ENCODE peak calls at places on chromosomes 7 and 10, in four cellular contexts. One of them, this sample, is unnamed.

GRCh38 chr10:74825371-74826141 is 844 bp upstream of the KAT6B start:
- DNase-seq in stimulated activated CD4-positive, alpha-beta T cell treated with anti-CD3 and anti-CD28 coated beads, Interleukin-2, amount 100 ng/mL, for 48 hours: peak
- DNase-seq in dorsolateral prefrontal cortex: peak
- DNase-seq in iris pigment epithelial cell: no peak
- DNase-seq in this sample: no peak

GRCh38 chr7:84204655-84205054 is 10.1 kb upstream of the SEMA3A start:
- DNase-seq in stimulated activated CD4-positive, alpha-beta T cell treated with anti-CD3 and anti-CD28 coated beads, Interleukin-2, amount 100 ng/mL, for 48 hours: no peak
- DNase-seq in dorsolateral prefrontal cortex: no peak
- DNase-seq in iris pigment epithelial cell: peak
- DNase-seq in this sample: peak

GRCh38 chr10:4546931-4547330 is 279.1 kb upstream of the AKR1E2 start:
- DNase-seq in stimulated activated CD4-positive, alpha-beta T cell treated with anti-CD3 and anti-CD28 coated beads, Interleukin-2, amount 100 ng/mL, for 48 hours: no peak
- DNase-seq in dorsolateral prefrontal cortex: no peak
- DNase-seq in iris pigment epithelial cell: no peak
- DNase-seq in this sample: no peak

GRCh38 chr10:6473430-6473829 is 106.6 kb downstream of the PRKCQ start:
- DNase-seq in stimulated activated CD4-positive, alpha-beta T cell treated with anti-CD3 and anti-CD28 coated beads, Interleukin-2, amount 100 ng/mL, for 48 hours: no peak
- DNase-seq in dorsolateral prefrontal cortex: no peak
- DNase-seq in iris pigment epithelial cell: no peak
- DNase-seq in this sample: no peak

GRCh38 chr7:44261239-44261638 is 60.5 kb downstream of the YKT6 start:
- DNase-seq in stimulated activated CD4-positive, alpha-beta T cell treated with anti-CD3 and anti-CD28 coated beads, Interleukin-2, amount 100 ng/mL, for 48 hours: no peak
- DNase-seq in dorsolateral prefrontal cortex: no peak
- DNase-seq in iris pigment epithelial cell: no peak
- DNase-seq in this sample: no peak

GRCh38 chr10:78768041-78768569 is 300.7 kb upstream of the ZMIZ1 start:
- DNase-seq in stimulated activated CD4-positive, alpha-beta T cell treated with anti-CD3 and anti-CD28 coated beads, Interleukin-2, amount 100 ng/mL, for 48 hours: no peak
- DNase-seq in dorsolateral prefrontal cortex: no peak
- DNase-seq in iris pigment epithelial cell: no peak
- DNase-seq in this sample: no peak

GRCh38 chr10:100007239-100008141 is 2.3 kb downstream of the DNMBP start:
- DNase-seq in stimulated activated CD4-positive, alpha-beta T cell treated with anti-CD3 and anti-CD28 coated beads, Interleukin-2, amount 100 ng/mL, for 48 hours: no peak
- DNase-seq in dorsolateral prefrontal cortex: no peak
- DNase-seq in iris pigment epithelial cell: no peak
- DNase-seq in this sample: peak

GRCh38 chr10:5527332-5528200 is 2.8 kb downstream of the CALML3 start:
- DNase-seq in stimulated activated CD4-positive, alpha-beta T cell treated with anti-CD3 and anti-CD28 coated beads, Interleukin-2, amount 100 ng/mL, for 48 hours: no peak
- DNase-seq in dorsolateral prefrontal cortex: no peak
- DNase-seq in iris pigment epithelial cell: no peak
- DNase-seq in this sample: no peak

GRCh38 chr10:5453749-5454489 is 41.6 kb downstream of the NET1 start:
- DNase-seq in stimulated activated CD4-positive, alpha-beta T cell treated with anti-CD3 and anti-CD28 coated beads, Interleukin-2, amount 100 ng/mL, for 48 hours: no peak
- DNase-seq in dorsolateral prefrontal cortex: no peak
- DNase-seq in iris pigment epithelial cell: no peak
- DNase-seq in this sample: no peak

GRCh38 chr10:100890696-100891271 is 22.0 kb upstream of the SLF2 start:
- DNase-seq in stimulated activated CD4-positive, alpha-beta T cell treated with anti-CD3 and anti-CD28 coated beads, Interleukin-2, amount 100 ng/mL, for 48 hours: no peak
- DNase-seq in dorsolateral prefrontal cortex: no peak
- DNase-seq in iris pigment epithelial cell: peak
- DNase-seq in this sample: peak

GRCh38 chr7:6650086-6650485 is 13.0 kb downstream of the ZNF316 start:
- DNase-seq in stimulated activated CD4-positive, alpha-beta T cell treated with anti-CD3 and anti-CD28 coated beads, Interleukin-2, amount 100 ng/mL, for 48 hours: no peak
- DNase-seq in dorsolateral prefrontal cortex: no peak
- DNase-seq in iris pigment epithelial cell: no peak
- DNase-seq in this sample: no peak

GRCh38 chr7:140631006-140631405 is 9.6 kb downstream of the DENND2A start:
- DNase-seq in stimulated activated CD4-positive, alpha-beta T cell treated with anti-CD3 and anti-CD28 coated beads, Interleukin-2, amount 100 ng/mL, for 48 hours: no peak
- DNase-seq in dorsolateral prefrontal cortex: no peak
- DNase-seq in iris pigment epithelial cell: no peak
- DNase-seq in this sample: no peak

GRCh38 chr10:101646369-101646768 is 48.6 kb downstream of the FBXW4 start:
- DNase-seq in stimulated activated CD4-positive, alpha-beta T cell treated with anti-CD3 and anti-CD28 coated beads, Interleukin-2, amount 100 ng/mL, for 48 hours: no peak
- DNase-seq in dorsolateral prefrontal cortex: peak
- DNase-seq in iris pigment epithelial cell: no peak
- DNase-seq in this sample: no peak

GRCh38 chr7:138952791-138953190 is 28.4 kb downstream of the KIAA1549 start:
- DNase-seq in stimulated activated CD4-positive, alpha-beta T cell treated with anti-CD3 and anti-CD28 coated beads, Interleukin-2, amount 100 ng/mL, for 48 hours: no peak
- DNase-seq in dorsolateral prefrontal cortex: no peak
- DNase-seq in iris pigment epithelial cell: peak
- DNase-seq in this sample: no peak

GRCh38 chr10:3091346-3091787 is 24.0 kb downstream of the PFKP start:
- DNase-seq in stimulated activated CD4-positive, alpha-beta T cell treated with anti-CD3 and anti-CD28 coated beads, Interleukin-2, amount 100 ng/mL, for 48 hours: no peak
- DNase-seq in dorsolateral prefrontal cortex: no peak
- DNase-seq in iris pigment epithelial cell: peak
- DNase-seq in this sample: peak

GRCh38 chr10:93299606-93300353 is 182.4 kb downstream of the MYOF start:
- DNase-seq in stimulated activated CD4-positive, alpha-beta T cell treated with anti-CD3 and anti-CD28 coated beads, Interleukin-2, amount 100 ng/mL, for 48 hours: no peak
- DNase-seq in dorsolateral prefrontal cortex: no peak
- DNase-seq in iris pigment epithelial cell: peak
- DNase-seq in this sample: no peak

GRCh38 chr7:7978860-7979259 is 10.3 kb downstream of the GLCCI1 start:
- DNase-seq in stimulated activated CD4-positive, alpha-beta T cell treated with anti-CD3 and anti-CD28 coated beads, Interleukin-2, amount 100 ng/mL, for 48 hours: no peak
- DNase-seq in dorsolateral prefrontal cortex: no peak
- DNase-seq in iris pigment epithelial cell: no peak
- DNase-seq in this sample: peak

GRCh38 chr7:32357535-32358277 is 132.5 kb downstream of the LSM5 start:
- DNase-seq in stimulated activated CD4-positive, alpha-beta T cell treated with anti-CD3 and anti-CD28 coated beads, Interleukin-2, amount 100 ng/mL, for 48 hours: no peak
- DNase-seq in dorsolateral prefrontal cortex: no peak
- DNase-seq in iris pigment epithelial cell: no peak
- DNase-seq in this sample: no peak

GRCh38 chr10:17075975-17076374 is 53.6 kb downstream of the CUBN start:
- DNase-seq in stimulated activated CD4-positive, alpha-beta T cell treated with anti-CD3 and anti-CD28 coated beads, Interleukin-2, amount 100 ng/mL, for 48 hours: no peak
- DNase-seq in dorsolateral prefrontal cortex: no peak
- DNase-seq in iris pigment epithelial cell: no peak
- DNase-seq in this sample: no peak

GRCh38 chr7:130365511-130366441 is 14.5 kb upstream of the CPA1 start:
- DNase-seq in stimulated activated CD4-positive, alpha-beta T cell treated with anti-CD3 and anti-CD28 coated beads, Interleukin-2, amount 100 ng/mL, for 48 hours: no peak
- DNase-seq in dorsolateral prefrontal cortex: no peak
- DNase-seq in iris pigment epithelial cell: peak
- DNase-seq in this sample: peak

GRCh38 chr10:42830237-42830636 is 47.6 kb downstream of the BMS1 start:
- DNase-seq in stimulated activated CD4-positive, alpha-beta T cell treated with anti-CD3 and anti-CD28 coated beads, Interleukin-2, amount 100 ng/mL, for 48 hours: no peak
- DNase-seq in dorsolateral prefrontal cortex: no peak
- DNase-seq in iris pigment epithelial cell: no peak
- DNase-seq in this sample: no peak

GRCh38 chr7:29285451-29285807 is 90.9 kb downstream of the CHN2 start:
- DNase-seq in stimulated activated CD4-positive, alpha-beta T cell treated with anti-CD3 and anti-CD28 coated beads, Interleukin-2, amount 100 ng/mL, for 48 hours: peak
- DNase-seq in dorsolateral prefrontal cortex: no peak
- DNase-seq in iris pigment epithelial cell: peak
- DNase-seq in this sample: peak

GRCh38 chr7:130099331-130099730 is 29.0 kb downstream of the KLHDC10 start:
- DNase-seq in stimulated activated CD4-positive, alpha-beta T cell treated with anti-CD3 and anti-CD28 coated beads, Interleukin-2, amount 100 ng/mL, for 48 hours: no peak
- DNase-seq in dorsolateral prefrontal cortex: no peak
- DNase-seq in iris pigment epithelial cell: no peak
- DNase-seq in this sample: no peak

GRCh38 chr7:138907438-138907837 is 73.8 kb downstream of the KIAA1549 start:
- DNase-seq in stimulated activated CD4-positive, alpha-beta T cell treated with anti-CD3 and anti-CD28 coated beads, Interleukin-2, amount 100 ng/mL, for 48 hours: no peak
- DNase-seq in dorsolateral prefrontal cortex: no peak
- DNase-seq in iris pigment epithelial cell: no peak
- DNase-seq in this sample: no peak

GRCh38 chr10:118407742-118408141 is 65.6 kb upstream of the FAM204A start:
- DNase-seq in stimulated activated CD4-positive, alpha-beta T cell treated with anti-CD3 and anti-CD28 coated beads, Interleukin-2, amount 100 ng/mL, for 48 hours: no peak
- DNase-seq in dorsolateral prefrontal cortex: no peak
- DNase-seq in iris pigment epithelial cell: no peak
- DNase-seq in this sample: no peak